ENCODE peak calls at places on chromosomes 1 and 21, in nine cellular contexts. L is RKO, X is non-pigmented ciliary epithelial cell, Q is astrocyte of the hippocampus, F is GM04504, N is WTC11, E is posterior cingulate gyrus, I is body of pancreas, V is GM20000. M is an unnamed sample.

GRCh38 chr1:41666991-41667631 is 182.6 kb upstream of the EDN2 start:
- DNase-seq in L (no peak), X (no peak), Q (peak), F (no peak), N (no peak), E (no peak), I (peak), V (peak), M (no peak)

GRCh38 chr1:6911974-6912373 is 126.7 kb downstream of the CAMTA1 start:
- DNase-seq in L (no peak), X (no peak), Q (no peak), F (no peak), N (no peak), E (no peak), I (no peak), V (no peak), M (no peak)

GRCh38 chr1:46026531-46026930 is 105.9 kb downstream of the PIK3R3 start:
- DNase-seq in L (no peak), X (no peak), Q (no peak), F (no peak), N (no peak), E (no peak), I (no peak), V (no peak), M (no peak)

GRCh38 chr1:92356956-92357355 is 58.1 kb downstream of the RPAP2 start:
- DNase-seq in L (peak), X (peak), Q (no peak), F (peak), N (no peak), E (no peak), I (no peak), V (no peak), M (no peak)

GRCh38 chr1:202888204-202888506 is 794 bp downstream of the RABIF start:
- DNase-seq in L (peak), X (peak), Q (no peak), F (peak), N (no peak), E (no peak), I (no peak), V (no peak), M (no peak)

GRCh38 chr1:64292399-64292798 is 89.0 kb downstream of the UBE2U start:
- DNase-seq in L (no peak), X (no peak), Q (no peak), F (no peak), N (no peak), E (no peak), I (no peak), V (no peak), M (no peak)

GRCh38 chr1:169103443-169103842 is 3.0 kb upstream of the ATP1B1 start:
- DNase-seq in L (no peak), X (no peak), Q (no peak), F (no peak), N (no peak), E (no peak), I (peak), V (no peak), M (no peak)

GRCh38 chr1:86914635-86914997 is at the start of gene HS2ST1:
- DNase-seq in L (no peak), X (no peak), Q (no peak), F (no peak), N (no peak), E (no peak), I (no peak), V (no peak), M (no peak)

GRCh38 chr1:176603696-176604095 is 140.7 kb downstream of the PAPPA2 start:
- DNase-seq in L (no peak), X (no peak), Q (no peak), F (no peak), N (no peak), E (no peak), I (no peak), V (no peak), M (no peak)

GRCh38 chr21:36732761-36733160 is 33.8 kb downstream of the SIM2 start:
- DNase-seq in L (no peak), X (no peak), Q (no peak), F (no peak), N (no peak), E (no peak), I (no peak), V (no peak), M (no peak)

GRCh38 chr1:36342426-36343185 is 19.2 kb upstream of the EVA1B start:
- DNase-seq in L (peak), X (no peak), Q (peak), F (no peak), N (peak), E (peak), I (peak), V (peak), M (peak)

GRCh38 chr1:230365723-230366307 is 60.3 kb downstream of the PGBD5 start:
- DNase-seq in L (no peak), X (no peak), Q (no peak), F (no peak), N (no peak), E (peak), I (no peak), V (no peak), M (no peak)

GRCh38 chr1:94755675-94756074 is 64.5 kb upstream of the SLC44A3 start:
- DNase-seq in L (no peak), X (peak), Q (peak), F (peak), N (no peak), E (no peak), I (peak), V (no peak), M (no peak)

GRCh38 chr1:244254467-244254866 is 197.2 kb downstream of the ADSS2 start:
- DNase-seq in L (no peak), X (no peak), Q (no peak), F (no peak), N (no peak), E (no peak), I (peak), V (no peak), M (no peak)

GRCh38 chr1:244239261-244239770 is 188.2 kb downstream of the ZBTB18 start:
- DNase-seq in L (no peak), X (no peak), Q (peak), F (no peak), N (no peak), E (no peak), I (no peak), V (no peak), M (no peak)

GRCh38 chr21:33007747-33008146 is 18.0 kb upstream of the OLIG2 start:
- DNase-seq in L (no peak), X (no peak), Q (no peak), F (no peak), N (no peak), E (no peak), I (peak), V (no peak), M (no peak)

GRCh38 chr1:225651376-225651871 is 1.5 kb downstream of the ENAH start:
- DNase-seq in L (no peak), X (no peak), Q (peak), F (no peak), N (no peak), E (no peak), I (no peak), V (no peak), M (no peak)

GRCh38 chr21:38139380-38140168 is 117.2 kb upstream of the KCNJ15 start:
- DNase-seq in L (no peak), X (no peak), Q (no peak), F (no peak), N (no peak), E (no peak), I (no peak), V (no peak), M (no peak)

GRCh38 chr1:151457911-151458882 is 1.1 kb downstream of the POGZ start:
- DNase-seq in L (peak), X (no peak), Q (peak), F (peak), N (peak), E (peak), I (peak), V (peak), M (peak)